ENCODE peak calls at places on chromosomes 4 and X, in eight cellular contexts. I is endodermal cell, V is ovary, R is vagina, X is upper lobe of left lung, Z is Peyer's patch, W is cardiac muscle cell, N is astrocyte. K is an unnamed sample.

GRCh38 chr4:2837904-2838496 is 5.6 kb upstream of the ADD1 start:
- DNase-seq in V (peak), R (peak), W (no peak), X (peak), I (peak), N (no peak), Z (no peak), K (peak)

GRCh38 chrX:30280428-30280827 is 28.8 kb downstream of the NR0B1 start:
- DNase-seq in W (no peak), I (no peak), X (no peak), V (no peak), N (no peak), Z (no peak), R (no peak), K (no peak)

GRCh38 chrX:71095033-71095432 is 618 bp upstream of the FOXO4 start:
- DNase-seq in V (no peak), I (no peak), N (no peak), X (no peak), W (no peak), Z (no peak), R (no peak), K (no peak)

GRCh38 chr4:152074573-152074972 is 313.8 kb upstream of the GATB start:
- DNase-seq in V (no peak), I (no peak), N (no peak), X (no peak), W (no peak), Z (no peak), R (no peak), K (no peak)

GRCh38 chrX:88136328-88136727 is 610.7 kb upstream of the CPXCR1 start:
- DNase-seq in R (no peak), X (no peak), N (no peak), Z (no peak), I (no peak), W (peak), V (no peak), K (no peak)

GRCh38 chr4:111399523-111400135 is 745.6 kb upstream of the FAM241A start:
- DNase-seq in I (no peak), W (no peak), X (no peak), N (peak), V (no peak), Z (no peak), R (no peak), K (no peak)

GRCh38 chr4:129364747-129365452 is 268.9 kb downstream of the C4orf33 start:
- DNase-seq in V (no peak), R (no peak), Z (no peak), N (no peak), I (no peak), X (no peak), W (peak), K (no peak)

GRCh38 chr4:140740422-140740821 is 15.8 kb downstream of the TBC1D9 start:
- DNase-seq in X (no peak), I (no peak), R (no peak), Z (no peak), V (no peak), W (no peak), N (no peak), K (no peak)

GRCh38 chr4:186342582-186342981 is 76.6 kb downstream of the F11 start:
- DNase-seq in W (no peak), N (no peak), I (no peak), X (no peak), V (no peak), R (no peak), Z (no peak), K (no peak)

GRCh38 chrX:120536056-120536455 is 24.7 kb downstream of the CUL4B start:
- DNase-seq in I (no peak), X (no peak), R (no peak), N (no peak), W (no peak), V (no peak), Z (no peak), K (no peak)

GRCh38 chr4:184310171-184310567 is 92.5 kb upstream of the ENPP6 start:
- DNase-seq in W (no peak), R (no peak), N (no peak), X (peak), Z (peak), V (no peak), I (peak), K (peak)

GRCh38 chrX:31590581-31591113 is 518.8 kb upstream of the FTHL17 start:
- DNase-seq in Z (no peak), N (peak), W (no peak), X (no peak), V (no peak), R (no peak), I (no peak), K (no peak)

GRCh38 chr4:87445964-87446363 is 23.6 kb downstream of the NUDT9 start:
- DNase-seq in I (no peak), R (no peak), X (no peak), Z (no peak), N (no peak), V (no peak), W (no peak), K (peak)

GRCh38 chr4:153152453-153153338 is 51.5 kb upstream of the TRIM2 start:
- DNase-seq in X (peak), I (peak), Z (peak), W (peak), N (peak), R (no peak), V (peak), K (peak)

GRCh38 chr4:75849459-75849858 is 52.8 kb downstream of the PPEF2 start:
- DNase-seq in N (no peak), Z (no peak), X (no peak), R (no peak), W (no peak), V (no peak), I (peak), K (no peak)

GRCh38 chr4:15781427-15782095 is 3.4 kb downstream of the CD38 start:
- DNase-seq in N (no peak), X (no peak), Z (no peak), R (no peak), W (no peak), I (no peak), V (no peak), K (no peak)

GRCh38 chr4:137452799-137453198 is 79.5 kb downstream of the PCDH18 start:
- DNase-seq in Z (no peak), N (no peak), X (no peak), I (no peak), W (no peak), R (no peak), V (no peak), K (no peak)

GRCh38 chr4:118373614-118374255 is 20.9 kb upstream of the PRSS12 start:
- DNase-seq in I (no peak), W (no peak), X (no peak), N (peak), V (no peak), R (no peak), Z (no peak), K (no peak)

DNA sequence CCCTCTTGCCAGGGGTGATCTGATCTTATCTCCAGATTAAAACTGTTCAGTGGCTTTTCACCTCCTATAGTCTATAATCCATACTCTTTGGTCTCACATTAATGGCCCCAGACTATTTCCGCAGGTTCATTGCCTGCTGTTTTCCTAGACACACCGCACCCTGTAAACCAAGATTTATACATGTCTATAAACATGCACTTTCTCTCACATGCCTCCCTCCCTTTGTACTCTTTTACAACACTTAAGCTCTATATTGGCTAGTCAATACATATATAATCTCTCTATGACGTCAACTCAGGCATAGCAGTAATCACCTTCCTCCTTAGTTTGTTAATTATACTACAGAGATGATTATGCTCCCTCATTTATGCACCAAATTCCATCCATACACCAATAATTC is 170.9 kb upstream of the NAP1L5 start:
- DNase-seq in R (no peak), Z (no peak), V (no peak), N (no peak), I (no peak), X (no peak), W (no peak), K (no peak)
- TF ChIP-seq CTCF in R (no peak), Z (no peak), V (no peak), N (no peak), I (no peak), X (no peak), W (no peak), K (no peak)

DNA sequence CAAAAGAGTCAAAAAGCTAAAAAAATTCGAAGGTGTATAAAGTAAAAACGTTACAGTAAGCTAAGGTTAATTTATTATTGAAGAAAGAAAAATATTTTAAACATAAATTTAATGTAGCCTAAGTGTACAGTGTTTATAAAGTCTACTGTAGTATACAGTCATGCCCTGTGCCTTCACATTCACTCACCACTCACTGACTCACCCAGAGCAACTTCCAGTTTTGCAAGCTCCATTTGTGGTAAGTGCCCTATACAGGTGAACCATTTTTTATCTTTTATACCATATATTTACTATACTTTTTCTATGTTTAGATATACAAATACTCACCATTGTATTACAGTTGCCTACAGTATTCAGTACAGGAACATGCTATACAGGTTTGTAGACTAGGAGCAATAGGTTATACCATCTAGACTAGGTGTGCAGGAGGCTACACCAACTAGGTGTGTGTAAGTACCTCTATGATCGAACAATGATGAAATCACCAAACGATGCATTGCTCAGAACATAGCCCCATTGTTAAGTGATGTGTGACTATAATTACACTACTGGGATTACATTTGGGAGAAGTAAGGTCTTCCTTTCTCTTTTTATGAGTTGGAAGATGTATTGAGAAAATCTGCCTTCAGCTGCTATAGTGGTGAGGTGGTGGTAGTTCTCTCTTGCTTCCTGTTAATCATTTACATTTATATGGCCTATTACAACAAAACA is 27.2 kb downstream of the TMSB4X start:
- DNase-seq in W (no peak), I (no peak), R (no peak), Z (no peak), X (no peak), N (no peak), V (no peak), K (no peak)
- H3K27ac ChIP-seq in W (no peak), I (no peak), R (no peak), Z (peak), X (no peak), N (no peak), V (no peak), K (no peak)

GRCh38 chrX:111100191-111100590 is 4.2 kb downstream of the PAK3 start:
- DNase-seq in I (peak), Z (no peak), X (no peak), R (no peak), N (no peak), W (peak), V (no peak), K (no peak)
- TF ChIP-seq CTCF in I (peak), Z (no peak), X (no peak), R (no peak), N (peak), W (peak), V (no peak), K (peak)

GRCh38 chrX:21375795-21376069 is 1.5 kb downstream of the CNKSR2 start:
- DNase-seq in R (no peak), W (peak), N (no peak), Z (no peak), V (no peak), X (no peak), I (peak), K (no peak)

GRCh38 chrX:21373637-21374162 is 518 bp upstream of the CNKSR2 start:
- DNase-seq in V (no peak), X (no peak), W (no peak), I (no peak), Z (no peak), N (no peak), R (no peak), K (peak)

GRCh38 chrX:21376636-21377035 is 2.4 kb downstream of the CNKSR2 start:
- DNase-seq in W (no peak), Z (no peak), X (no peak), I (no peak), V (no peak), N (no peak), R (no peak), K (no peak)

GRCh38 chrX:21374163-21374993 is at the start of gene CNKSR2:
- DNase-seq in R (no peak), X (no peak), W (peak), Z (peak), N (no peak), V (peak), I (peak), K (peak)

DNA sequence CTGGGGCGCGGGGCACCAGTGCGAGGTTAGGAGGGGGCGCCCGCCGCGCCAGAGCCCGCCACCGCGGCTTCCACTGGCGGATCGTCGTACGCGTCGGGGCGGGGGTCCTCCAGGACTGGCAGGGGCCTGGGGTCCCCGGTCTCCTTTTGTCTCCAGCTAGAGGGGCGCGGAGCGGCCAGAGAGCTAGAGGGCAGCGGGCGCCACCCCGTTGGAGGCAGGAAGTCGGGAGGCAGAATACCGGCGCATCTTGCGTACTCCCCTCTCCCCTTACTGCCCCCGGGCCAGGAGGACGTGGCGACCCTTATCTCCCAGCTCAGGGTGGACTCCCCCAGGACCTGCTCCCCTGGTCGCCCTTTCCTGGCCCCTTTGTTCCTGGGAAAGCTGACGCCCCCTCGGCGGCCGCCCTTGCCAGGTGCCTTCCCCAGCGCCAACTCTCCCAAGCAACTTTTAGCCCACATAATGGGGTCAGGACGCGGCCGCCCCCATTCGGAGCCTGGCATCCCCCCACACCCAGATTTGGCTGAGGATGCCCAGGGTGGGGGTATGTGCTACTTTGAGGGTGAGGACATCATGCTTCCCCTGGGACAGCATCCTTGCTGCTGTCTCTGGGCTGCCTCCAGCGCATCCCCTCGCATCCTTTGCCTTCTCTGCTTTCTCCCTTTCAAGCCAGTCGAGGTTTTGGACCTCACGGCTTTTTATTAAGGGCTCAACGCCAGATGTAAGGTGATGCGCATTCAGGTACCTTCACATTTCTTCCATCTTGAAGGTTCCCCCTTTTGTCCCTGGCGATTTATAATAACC is 976 bp downstream of the CNKSR2 start:
- DNase-seq in W (peak), R (no peak), V (no peak), Z (no peak), I (peak), N (no peak), X (no peak), K (peak)
- H3K27ac ChIP-seq in W (no peak), R (no peak), V (no peak), Z (peak), I (no peak), N (no peak), X (no peak), K (no peak)

GRCh38 chrX:103626855-103627254 is 1.9 kb upstream of the TCEAL1 start:
- DNase-seq in X (no peak), V (no peak), I (no peak), N (peak), R (no peak), W (no peak), Z (no peak), K (no peak)

GRCh38 chrX:103631145-103631544 is 2.4 kb downstream of the TCEAL1 start:
- DNase-seq in R (no peak), I (no peak), Z (no peak), N (no peak), V (peak), W (no peak), X (no peak), K (no peak)

GRCh38 chrX:103630171-103630511 is 1.4 kb downstream of the TCEAL1 start:
- DNase-seq in N (no peak), Z (no peak), R (no peak), X (no peak), V (no peak), I (no peak), W (no peak), K (no peak)

GRCh38 chrX:103628386-103629290 is at the start of gene TCEAL1:
- DNase-seq in Z (peak), X (peak), W (peak), I (peak), V (peak), N (peak), R (no peak), K (peak)

GRCh38 chrX:103629295-103630170 is 758 bp downstream of the TCEAL1 start:
- DNase-seq in W (peak), N (peak), X (peak), V (peak), Z (peak), I (peak), R (no peak), K (peak)
- TF ChIP-seq CTCF in W (peak), N (peak), X (no peak), V (peak), Z (no peak), I (peak), R (no peak), K (peak)

GRCh38 chr4:17514865-17515264 is at the start of gene CLRN2:
- DNase-seq in I (no peak), Z (no peak), W (no peak), V (no peak), N (no peak), R (no peak), X (no peak), K (no peak)

GRCh38 chr4:17512973-17513665 is 1.2 kb upstream of the QDPR start:
- DNase-seq in R (no peak), W (no peak), N (no peak), I (no peak), Z (no peak), V (no peak), X (no peak), K (no peak)

GRCh38 chr4:17517664-17518063 is 2.7 kb downstream of the CLRN2 start:
- DNase-seq in R (no peak), I (peak), X (no peak), N (no peak), Z (no peak), W (no peak), V (no peak), K (no peak)

GRCh38 chr4:17515724-17516407 is 901 bp downstream of the CLRN2 start:
- DNase-seq in N (no peak), X (no peak), R (no peak), V (no peak), Z (no peak), I (no peak), W (no peak), K (no peak)

GRCh38 chr4:17516980-17517379 is 2.0 kb downstream of the CLRN2 start:
- DNase-seq in X (no peak), N (no peak), I (no peak), W (no peak), R (no peak), Z (no peak), V (no peak), K (no peak)
- H3K27ac ChIP-seq in X (no peak), N (no peak), I (no peak), W (no peak), R (no peak), Z (no peak), V (no peak), K (no peak)

GRCh38 chr4:128301979-128302378 is 14.4 kb upstream of the PGRMC2 start:
- DNase-seq in R (no peak), V (no peak), Z (no peak), W (no peak), X (no peak), N (no peak), I (no peak), K (no peak)

GRCh38 chr4:128299848-128300247 is 12.2 kb upstream of the PGRMC2 start:
- DNase-seq in N (peak), R (no peak), X (no peak), I (no peak), W (no peak), V (no peak), Z (no peak), K (no peak)

GRCh38 chr4:128298129-128298758 is 10.6 kb upstream of the PGRMC2 start:
- DNase-seq in R (no peak), Z (peak), V (no peak), I (no peak), W (no peak), N (no peak), X (no peak), K (no peak)

GRCh38 chr4:128295255-128295654 is 7.6 kb upstream of the PGRMC2 start:
- DNase-seq in I (peak), X (no peak), W (no peak), R (no peak), N (no peak), V (no peak), Z (no peak), K (no peak)

GRCh38 chr4:128298852-128299251 is 11.2 kb upstream of the PGRMC2 start:
- DNase-seq in R (no peak), X (no peak), W (no peak), N (no peak), Z (no peak), I (no peak), V (no peak), K (no peak)
- TF ChIP-seq CTCF in R (no peak), X (no peak), W (no peak), N (no peak), Z (no peak), I (peak), V (no peak), K (no peak)

K was measured in testis.